ENCODE peak calls at places on chromosomes 6 and 20, in six cellular contexts. V is IMR-90, W is GM12891, N is HCT116, Y is breast epithelium, I is body of pancreas. A is an unnamed sample.

GRCh38 chr6:32166411-32167061 is 2.1 kb downstream of the EGFL8 start:
- DNase-seq in I (no peak), W (no peak), V (no peak), Y (no peak), N (no peak), A (no peak)

GRCh38 chr20:6685181-6685582 is 82.3 kb upstream of the BMP2 start:
- DNase-seq in W (no peak), Y (no peak), I (no peak), N (peak; percentile 4), V (no peak), A (no peak)

GRCh38 chr20:9241232-9241692 is 172.4 kb downstream of the PLCB4 start:
- DNase-seq in W (no peak), N (peak; percentile 47), V (peak; percentile 54), Y (no peak), I (no peak), A (no peak)

GRCh38 chr6:107704377-107705013 is 119.6 kb downstream of the SCML4 start:
- DNase-seq in I (peak; percentile 21), W (no peak), V (peak; percentile 68), Y (no peak), N (peak; percentile 18), A (peak; percentile 59)

GRCh38 chr6:5205877-5206840 is 54.6 kb downstream of the LYRM4 start:
- DNase-seq in N (no peak), Y (peak; percentile 26), V (peak; percentile 64), W (no peak), I (peak; percentile 61), A (no peak)

GRCh38 chr6:56911847-56912246 is 43.1 kb upstream of the BEND6 start:
- DNase-seq in N (peak; percentile 50), W (no peak), I (no peak), V (peak; percentile 76), Y (no peak), A (no peak)

GRCh38 chr6:139721924-139722323 is 347.5 kb upstream of the CITED2 start:
- DNase-seq in N (no peak), Y (no peak), V (no peak), W (no peak), I (no peak), A (no peak)

GRCh38 chr20:18919996-18920395 is 106.4 kb downstream of the SCP2D1 start:
- DNase-seq in W (no peak), Y (no peak), N (no peak), V (no peak), I (no peak), A (no peak)

GRCh38 chr20:48267825-48268615 is 482.7 kb upstream of the SULF2 start:
- DNase-seq in V (no peak), N (no peak), Y (no peak), W (no peak), I (no peak), A (no peak)

GRCh38 chr20:14444106-14444505 is 106.7 kb upstream of the FLRT3 start:
- DNase-seq in I (no peak), W (no peak), N (no peak), V (no peak), Y (no peak), A (no peak)

GRCh38 chr6:89508755-89509563 is 76.0 kb downstream of the ANKRD6 start:
- DNase-seq in V (no peak), I (no peak), W (no peak), N (no peak), Y (no peak), A (no peak)

GRCh38 chr20:46361386-46361785 is 45.0 kb downstream of the ELMO2 start:
- DNase-seq in I (no peak), N (no peak), Y (no peak), V (no peak), W (no peak), A (no peak)

GRCh38 chr6:150765457-150765764 is 100.1 kb upstream of the MTHFD1L start:
- DNase-seq in W (no peak), Y (no peak), N (no peak), V (no peak), I (no peak), A (no peak)

GRCh38 chr6:36666726-36667591 is 11.6 kb upstream of the CDKN1A start:
- DNase-seq in Y (peak; percentile 87), N (peak; percentile 59), V (peak; percentile 96), I (peak; percentile 81), W (peak; percentile 55), A (peak; percentile 21)

GRCh38 chr6:121305957-121306607 is 28.2 kb downstream of the TBC1D32 start:
- DNase-seq in W (no peak), Y (no peak), V (peak; percentile 25), I (no peak), N (peak; percentile 35), A (peak; percentile 25)

GRCh38 chr20:22717466-22717865 is 133.1 kb upstream of the FOXA2 start:
- DNase-seq in N (no peak), I (no peak), W (no peak), V (no peak), Y (no peak), A (no peak)

GRCh38 chr6:158611600-158612041 is 32.9 kb downstream of the DYNLT1 start:
- DNase-seq in W (no peak), I (no peak), Y (no peak), V (no peak), N (no peak), A (no peak)

GRCh38 chr6:43284986-43285385 is 13.1 kb upstream of the SLC22A7 start:
- DNase-seq in N (no peak), Y (no peak), V (no peak), I (no peak), W (no peak), A (no peak)

GRCh38 chr6:20319520-20320357 is 81.9 kb upstream of the E2F3 start:
- DNase-seq in W (peak; percentile 67), V (no peak), Y (no peak), I (no peak), N (no peak), A (peak; percentile 63)
- TF ChIP-seq POLR2A in W (peak; percentile 85), V (no peak), Y (no peak), I (peak; percentile 30), N (no peak), A (peak; percentile 49)

GRCh38 chr6:27812078-27812804 is 100.0 kb downstream of the OR2B2 start:
- DNase-seq in W (no peak), V (no peak), I (no peak), Y (no peak), N (no peak), A (no peak)

GRCh38 chr6:27814665-27815424 is 97.4 kb downstream of the OR2B2 start:
- DNase-seq in N (peak; percentile 93), I (peak; percentile 63), Y (peak; percentile 85), V (peak; percentile 98), W (no peak), A (peak; percentile 97)

GRCh38 chr6:27811383-27811782 is 100.8 kb downstream of the OR2B2 start:
- DNase-seq in Y (no peak), V (no peak), I (no peak), W (no peak), N (no peak), A (peak; percentile 76)

GRCh38 chr6:27810768-27811298 is 101.4 kb downstream of the OR2B2 start:
- DNase-seq in Y (no peak), W (no peak), N (no peak), V (no peak), I (no peak), A (no peak)

DNA sequence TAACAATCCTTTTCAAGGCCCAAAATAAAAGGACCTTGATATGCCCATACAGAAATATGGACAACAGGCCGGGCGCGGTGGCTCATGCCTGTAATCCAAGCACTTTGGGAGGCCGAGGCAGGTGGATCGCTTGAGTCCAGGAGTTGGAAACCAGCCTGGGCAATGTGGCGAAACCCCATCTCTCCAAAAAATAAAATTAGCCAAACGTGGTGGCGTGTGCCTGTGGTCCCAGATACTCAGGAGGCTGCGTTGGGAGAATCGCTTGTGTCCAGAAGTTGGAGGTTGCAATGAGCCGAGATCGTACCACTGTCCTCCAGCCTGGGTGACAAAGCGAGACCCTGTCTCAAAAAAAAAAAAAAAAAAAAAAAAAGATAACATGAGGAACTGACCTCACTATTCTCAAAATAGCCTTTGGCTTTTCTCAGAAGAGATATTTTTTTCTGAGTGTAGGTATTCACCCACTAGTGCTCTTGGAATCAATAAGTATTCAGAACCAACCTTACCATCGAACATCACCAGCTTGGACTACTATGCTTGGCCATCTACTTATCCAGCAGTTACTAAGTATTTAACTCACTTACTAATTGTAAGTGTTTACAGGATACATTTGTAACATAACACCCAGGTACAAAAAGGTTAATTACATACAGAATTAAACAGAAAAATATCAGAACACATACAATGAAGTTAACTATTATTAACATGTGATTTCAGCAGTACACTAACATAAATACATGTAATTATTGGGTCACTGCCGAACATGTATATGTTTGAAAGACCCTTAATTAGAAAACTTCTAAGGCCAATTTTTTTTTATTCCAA is 99.2 kb downstream of the OR2B2 start:
- DNase-seq in W (no peak), I (no peak), Y (no peak), V (no peak), N (no peak), A (peak; percentile 71)
- TF ChIP-seq POLR2A in W (no peak), I (no peak), Y (no peak), V (no peak), N (no peak), A (no peak)

DNA sequence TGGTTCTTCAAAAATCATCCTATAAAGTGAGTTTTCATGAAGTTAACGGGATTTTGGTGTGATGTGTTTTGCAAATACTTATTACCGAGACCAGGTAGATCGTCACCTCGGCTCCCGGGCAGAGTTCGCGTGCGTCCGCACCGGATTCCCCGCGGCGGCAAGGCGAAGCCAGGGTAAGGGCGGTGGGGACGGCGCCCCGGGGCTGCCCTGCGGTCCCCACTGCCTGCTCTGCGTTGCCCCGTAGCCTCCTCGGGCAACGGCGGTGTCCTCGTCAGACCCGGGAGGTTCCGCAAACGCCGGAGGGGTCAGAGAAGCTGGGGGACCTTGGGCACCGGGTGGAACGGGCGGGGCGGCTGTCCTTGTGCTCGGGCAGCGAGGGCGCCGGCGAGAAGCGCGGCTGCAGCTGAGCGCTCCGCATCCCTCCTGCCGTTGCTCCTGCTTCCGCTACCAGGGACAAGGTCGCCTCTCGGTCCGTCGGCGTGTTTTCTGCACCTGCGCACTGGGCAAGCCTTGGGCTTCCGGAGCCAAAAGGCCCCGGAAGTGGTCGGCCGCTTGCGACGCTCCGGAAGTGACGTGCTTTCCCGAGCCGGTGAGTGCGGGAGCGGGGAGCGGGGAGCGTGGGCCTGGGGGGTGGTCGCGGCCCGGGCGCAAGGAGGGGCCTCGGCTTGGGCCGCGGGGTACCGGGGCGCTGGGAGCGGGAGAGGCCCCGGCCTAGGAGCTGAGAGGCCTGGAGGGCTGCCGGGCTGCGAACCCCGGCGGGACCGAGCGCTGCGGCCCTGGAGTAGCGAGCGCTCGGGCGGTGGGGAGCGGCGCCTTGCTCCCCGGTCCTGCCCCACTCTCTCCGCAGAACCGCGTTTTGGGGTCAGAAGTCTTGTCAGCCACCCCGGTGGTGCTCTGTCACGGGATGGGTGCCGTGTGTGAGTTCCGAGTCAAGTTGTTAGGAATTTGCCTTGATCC is at the start of gene MTG2:
- DNase-seq in N (peak; percentile 89), Y (peak; percentile 90), I (peak; percentile 94), W (peak; percentile 100), V (peak; percentile 95), A (peak; percentile 97)
- TF ChIP-seq POLR2A in N (peak; percentile 87), Y (peak; percentile 63), I (peak; percentile 92), W (peak; percentile 97), V (peak; percentile 86), A (peak; percentile 95)

GRCh38 chr20:58908941-58909340 is 56.4 kb downstream of the GNAS start:
- DNase-seq in V (no peak), I (no peak), N (no peak), Y (no peak), W (no peak), A (no peak)

GRCh38 chr20:58906894-58907293 is 54.4 kb downstream of the GNAS start:
- DNase-seq in Y (no peak), N (no peak), I (peak; percentile 41), W (no peak), V (peak; percentile 79), A (no peak)

GRCh38 chr20:58908216-58908615 is 55.7 kb downstream of the GNAS start:
- DNase-seq in I (no peak), N (no peak), Y (no peak), W (no peak), V (no peak), A (no peak)

GRCh38 chr20:58906111-58906510 is 53.6 kb downstream of the GNAS start:
- DNase-seq in V (no peak), I (no peak), W (no peak), Y (no peak), N (no peak), A (no peak)

GRCh38 chr20:58907481-58908137 is 55.1 kb downstream of the GNAS start:
- DNase-seq in W (peak; percentile 43), V (peak; percentile 99), I (peak; percentile 93), N (no peak), Y (peak; percentile 96), A (peak; percentile 74)
- TF ChIP-seq POLR2A in W (peak; percentile 21), V (peak; percentile 68), I (peak; percentile 31), N (no peak), Y (no peak), A (no peak)